ENCODE peak calls at places on chromosomes 3 and 15, in four cellular contexts. W, Z, A and E are unnamed samples.

GRCh38 chr3:114365268-114365667 is 71.4 kb downstream of the TIGIT start:
- DNase-seq in W (no peak), A (no peak), Z (no peak), E (no peak)

GRCh38 chr3:192802957-192803899 is 75.9 kb upstream of the FGF12 start:
- DNase-seq in W (peak), A (peak), Z (peak), E (no peak)

GRCh38 chr3:36393563-36393962 is 13.3 kb downstream of the STAC start:
- DNase-seq in W (no peak), A (no peak), Z (no peak), E (no peak)

GRCh38 chr3:170864525-170865208 is 5.3 kb downstream of the RPL22L1 start:
- DNase-seq in A (peak), Z (no peak), W (no peak), E (no peak)

GRCh38 chr15:29612096-29612495 is 210.2 kb downstream of the TJP1 start:
- DNase-seq in A (no peak), Z (no peak), W (no peak), E (no peak)

GRCh38 chr3:182212479-182213076 is 500.9 kb downstream of the SOX2 start:
- DNase-seq in A (no peak), W (peak), Z (peak), E (peak)

GRCh38 chr15:92633418-92633817 is 22.2 kb downstream of the FAM174B start:
- DNase-seq in W (no peak), Z (no peak), A (no peak), E (no peak)

GRCh38 chr3:120846073-120846472 is 61.9 kb upstream of the STXBP5L start:
- DNase-seq in A (no peak), Z (no peak), W (no peak), E (peak)

GRCh38 chr3:58034738-58035511 is 26.7 kb downstream of the FLNB start:
- DNase-seq in A (peak), Z (no peak), W (no peak), E (no peak)

GRCh38 chr3:143433787-143434378 is 314.3 kb downstream of the CHST2 start:
- DNase-seq in A (peak), W (peak), Z (no peak), E (peak)

GRCh38 chr15:20295238-20295811 is 246.3 kb downstream of the GOLGA6L6 start:
- DNase-seq in A (no peak), W (no peak), Z (no peak), E (no peak)

GRCh38 chr3:145125307-145125706 is 1035.7 kb downstream of the PLOD2 start:
- DNase-seq in Z (no peak), A (no peak), W (no peak), E (no peak)

GRCh38 chr3:12758025-12758830 is 831 bp downstream of the TMEM40 start:
- DNase-seq in W (no peak), Z (no peak), A (no peak), E (no peak)

GRCh38 chr3:129015388-129016105 is 14.4 kb downstream of the EFCC1 start:
- DNase-seq in A (peak), W (no peak), Z (no peak), E (no peak)

GRCh38 chr3:15899438-15899837 is 101.7 kb upstream of the ANKRD28 start:
- DNase-seq in Z (no peak), W (no peak), A (peak), E (no peak)

GRCh38 chr3:62011667-62012066 is 361.7 kb downstream of the FEZF2 start:
- DNase-seq in Z (no peak), A (no peak), W (no peak), E (no peak)

GRCh38 chr3:37779289-37780152 is 82.2 kb upstream of the CTDSPL start:
- DNase-seq in A (peak), Z (peak), W (peak), E (no peak)

GRCh38 chr3:185737740-185738680 is 86.8 kb downstream of the IGF2BP2 start:
- DNase-seq in Z (no peak), A (no peak), W (no peak), E (no peak)

GRCh38 chr3:46943237-46944187 is 33.0 kb downstream of the CCDC12 start:
- DNase-seq in Z (peak), A (no peak), W (peak), E (no peak)

GRCh38 chr3:128426128-128426921 is 40.4 kb downstream of the DNAJB8 start:
- DNase-seq in A (peak), Z (peak), W (peak), E (peak)

GRCh38 chr15:46344906-46345305 is 710.1 kb downstream of the SQOR start:
- DNase-seq in Z (no peak), W (no peak), A (no peak), E (no peak)

GRCh38 chr3:56976666-56977560 is 83.6 kb upstream of the SPATA12 start:
- DNase-seq in A (no peak), W (no peak), Z (no peak), E (no peak)

GRCh38 chr3:71425491-71426071 is 157.9 kb downstream of the FOXP1 start:
- DNase-seq in A (no peak), W (no peak), Z (no peak), E (no peak)

GRCh38 chr15:101170568-101171350 is 81.1 kb downstream of the CHSY1 start:
- DNase-seq in A (no peak), Z (no peak), W (no peak), E (no peak)

GRCh38 chr15:34799149-34799824 is 3.9 kb upstream of the ACTC1 start:
- DNase-seq in W (no peak), A (peak), Z (no peak), E (no peak)

GRCh38 chr3:117097356-117097755 is 387.8 kb downstream of the TUSC7 start:
- DNase-seq in W (no peak), Z (no peak), A (no peak), E (no peak)

GRCh38 chr15:90818251-90819210 is 49.9 kb upstream of the FURIN start:
- DNase-seq in W (peak), A (peak), Z (no peak), E (peak)

GRCh38 chr3:43659250-43659880 is 31.4 kb upstream of the ABHD5 start:
- DNase-seq in A (peak), W (peak), Z (no peak), E (no peak)

GRCh38 chr3:12318758-12319621 is 30.1 kb downstream of the PPARG start:
- DNase-seq in Z (no peak), A (no peak), W (no peak), E (no peak)

GRCh38 chr15:44045217-44045616 is 149.9 kb downstream of the FRMD5 start:
- DNase-seq in A (no peak), W (no peak), Z (no peak), E (no peak)

GRCh38 chr15:42911058-42911592 is 9.5 kb downstream of the TTBK2 start:
- DNase-seq in A (no peak), W (no peak), Z (no peak), E (no peak)
- TF ChIP-seq NR3C1 in A (no peak), W (no peak), Z (no peak), E (no peak)

GRCh38 chr3:131432441-131432840 is 50.9 kb downstream of the NUDT16 start:
- DNase-seq in A (no peak), W (no peak), Z (no peak), E (no peak)
- TF ChIP-seq NR3C1 in A (no peak), W (no peak), Z (no peak), E (no peak)

GRCh38 chr15:74319138-74319460 is 48.3 kb downstream of the CYP11A1 start:
- DNase-seq in A (no peak), Z (no peak), W (no peak), E (no peak)

GRCh38 chr15:74318376-74319137 is 48.9 kb downstream of the CYP11A1 start:
- DNase-seq in W (no peak), A (no peak), Z (no peak), E (no peak)

GRCh38 chr15:74319596-74320357 is 47.7 kb downstream of the CYP11A1 start:
- DNase-seq in A (no peak), W (no peak), Z (no peak), E (peak)

GRCh38 chr15:74322558-74323180 is 44.8 kb downstream of the CYP11A1 start:
- DNase-seq in A (peak), W (peak), Z (peak), E (peak)

DNA sequence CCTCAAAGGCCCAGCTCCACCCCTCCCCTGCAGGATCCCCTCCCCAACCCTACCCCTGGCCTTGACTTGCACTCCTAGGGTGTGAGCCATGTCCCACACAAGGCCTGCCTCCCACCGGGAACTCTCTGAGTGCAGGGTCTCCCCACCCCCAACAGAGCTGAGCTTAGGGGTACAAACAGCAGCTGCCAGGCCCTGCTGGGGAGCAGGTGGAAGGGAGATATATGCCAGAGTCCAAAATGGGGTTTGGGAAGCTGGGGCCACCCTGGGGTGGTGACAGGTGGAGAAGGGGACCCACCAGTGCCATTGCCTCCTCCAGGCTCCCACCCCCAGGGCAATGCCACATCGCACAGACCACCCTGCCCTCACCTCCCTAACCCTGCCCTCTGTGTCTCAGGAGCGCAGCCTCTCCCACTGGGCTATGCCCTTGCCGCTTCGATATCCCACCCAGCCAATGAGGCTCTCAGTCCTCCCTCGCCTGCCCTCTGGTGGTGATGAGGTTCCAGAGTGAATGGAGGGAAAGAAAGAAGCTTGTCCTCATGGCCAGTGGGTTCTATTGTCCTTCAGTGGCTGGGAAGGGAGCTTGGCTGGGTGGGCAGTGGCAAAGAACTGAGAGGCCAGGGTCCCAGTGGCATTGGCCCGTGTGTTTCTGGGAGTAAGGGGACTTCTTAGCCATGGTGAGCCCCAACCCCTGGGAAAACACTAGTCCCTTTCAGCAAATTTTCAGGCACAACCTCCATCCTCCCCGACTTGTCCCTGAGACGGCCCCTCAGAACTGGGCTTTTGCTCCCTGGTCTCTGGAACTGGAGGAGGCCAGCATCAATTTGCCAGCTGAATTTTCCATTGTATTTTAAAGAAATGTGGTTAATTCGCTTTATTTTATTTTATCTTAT is 46.8 kb downstream of the CYP11A1 start:
- DNase-seq in Z (peak), W (peak), A (peak), E (peak)
- TF ChIP-seq NR3C1 in Z (no peak), W (no peak), A (no peak), E (no peak)

GRCh38 chr3:72441284-72441994 is 406.8 kb downstream of the SHQ1 start:
- DNase-seq in Z (no peak), A (peak), W (no peak), E (no peak)
- TF ChIP-seq NR3C1 in Z (no peak), A (no peak), W (no peak), E (no peak)

DNA sequence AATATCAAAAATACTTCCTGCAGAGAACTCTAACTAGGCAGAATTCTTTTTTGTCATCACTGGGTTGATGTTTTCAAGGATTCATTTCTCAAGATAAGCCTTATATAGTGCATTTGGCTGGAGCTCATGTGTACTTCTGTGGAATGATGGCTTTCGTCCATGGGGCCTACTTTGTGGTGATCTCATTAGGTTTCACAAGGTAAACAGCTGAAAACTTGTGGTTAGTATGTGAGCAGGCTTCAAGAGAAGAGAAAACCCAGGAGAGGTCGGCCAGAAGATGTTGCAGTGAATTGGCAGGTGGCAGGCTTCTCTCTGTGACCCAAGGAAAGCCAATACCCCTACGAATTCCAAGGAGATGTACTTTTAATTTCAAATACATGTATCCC is 121.4 kb upstream of the PHLDB2 start:
- DNase-seq in Z (no peak), W (peak), A (no peak), E (no peak)
- TF ChIP-seq NR3C1 in Z (no peak), W (no peak), A (no peak), E (no peak)

GRCh38 chr15:40355976-40356585 is 1.9 kb upstream of the DISP2 start:
- DNase-seq in A (no peak), Z (no peak), W (no peak), E (no peak)

GRCh38 chr15:40357246-40357645 is 773 bp upstream of the DISP2 start:
- DNase-seq in W (no peak), A (no peak), Z (no peak), E (no peak)

GRCh38 chr15:40358492-40359353 is 704 bp downstream of the DISP2 start:
- DNase-seq in W (no peak), Z (no peak), A (peak), E (peak)

GRCh38 chr15:40360015-40360414 is 2.0 kb downstream of the DISP2 start:
- DNase-seq in W (no peak), Z (no peak), A (no peak), E (no peak)

DNA sequence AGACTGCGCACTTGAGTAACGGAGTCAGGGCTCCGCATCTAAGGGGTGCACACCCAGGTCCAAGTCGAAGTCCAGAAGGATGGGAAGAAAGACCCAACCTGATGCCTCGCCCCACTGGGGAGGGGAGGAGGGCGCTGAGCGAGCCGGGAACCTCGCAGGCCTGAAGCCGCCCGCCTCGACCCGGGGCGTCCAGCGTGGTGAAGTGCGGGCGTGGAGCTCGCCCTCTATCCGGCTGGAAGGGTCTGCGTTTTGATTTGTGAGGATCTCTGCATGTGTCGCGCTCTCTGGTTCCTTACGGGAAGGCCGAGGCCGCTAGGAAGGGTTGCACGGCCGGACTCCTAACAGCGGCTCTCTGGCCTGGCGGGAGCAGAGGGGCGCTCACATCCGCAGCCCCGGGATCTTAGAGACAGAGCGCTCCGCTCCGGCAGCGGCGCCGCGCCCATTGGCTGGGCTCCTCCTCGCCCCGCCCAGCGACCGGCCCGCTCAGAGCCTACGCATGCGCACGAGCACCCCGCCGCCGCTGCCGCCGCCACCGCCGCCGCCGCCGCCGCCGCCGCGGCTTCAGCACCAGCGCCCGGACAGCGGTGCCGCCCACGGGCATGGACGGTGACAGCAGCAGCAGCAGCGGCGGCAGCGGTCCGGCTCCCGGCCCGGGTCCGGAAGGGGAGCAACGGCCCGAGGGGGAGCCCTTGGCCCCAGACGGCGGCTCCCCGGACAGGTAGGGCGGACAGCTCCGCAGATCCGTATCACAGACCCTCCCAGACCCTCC is at the start of gene DISP2:
- DNase-seq in W (peak), A (peak), Z (peak), E (peak)
- TF ChIP-seq NR3C1 in W (no peak), A (peak), Z (no peak), E (no peak)

DNA sequence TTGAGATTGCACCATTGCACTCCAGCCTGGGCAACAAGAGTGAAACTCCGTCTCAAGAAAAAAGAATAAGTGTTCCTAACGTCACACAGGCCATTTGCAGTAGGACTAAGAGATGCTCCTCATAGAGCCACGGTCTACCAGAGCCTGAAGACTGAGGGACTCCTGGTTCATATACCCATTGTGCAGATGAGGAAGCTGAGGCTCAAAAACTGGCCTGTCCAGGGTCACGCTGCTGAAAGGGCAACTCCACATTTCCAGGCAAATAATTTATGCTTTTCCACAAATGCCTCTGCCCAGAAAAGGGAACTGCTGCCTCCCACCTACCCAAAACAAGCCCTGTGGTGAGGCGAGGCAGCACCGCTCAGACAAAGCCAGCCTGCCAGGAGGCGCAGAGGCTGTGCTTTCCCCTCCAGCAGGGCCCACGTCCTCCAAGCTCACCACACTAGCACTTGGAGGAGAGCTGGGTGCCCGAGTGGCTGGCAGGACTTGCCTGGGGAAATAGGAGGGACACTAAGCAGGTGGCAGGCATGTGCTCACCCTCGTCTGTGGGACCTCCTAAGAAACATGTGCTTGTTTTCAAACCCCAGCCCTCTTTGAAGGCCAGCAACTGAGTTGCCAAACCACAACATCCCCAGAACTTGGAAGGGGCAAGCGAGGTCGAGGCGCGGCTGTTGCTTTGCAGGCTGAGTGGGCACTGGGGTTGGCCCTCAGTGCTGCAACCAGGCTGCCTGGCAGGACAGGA is 195.6 kb downstream of the XXYLT1 start:
- DNase-seq in A (no peak), W (no peak), Z (no peak), E (no peak)
- TF ChIP-seq NR3C1 in A (no peak), W (no peak), Z (no peak), E (no peak)